ENCODE peak calls at places on chromosome 17, in four cellular contexts. U is HAP-1, X is AG10803, M is kidney epithelial cell. L is an unnamed sample.

GRCh38 chr17:44039829-44040635 is 25.3 kb upstream of the TMEM101 start:
- DNase-seq in U (no peak), X (peak; percentile 35), M (no peak), L (no peak)

GRCh38 chr17:62572488-62573469 is 54.7 kb upstream of the MRC2 start:
- DNase-seq in U (no peak), X (no peak), M (no peak), L (no peak)

GRCh38 chr17:63943745-63944144 is 11.6 kb upstream of the CD79B start:
- DNase-seq in U (no peak), X (no peak), M (no peak), L (no peak)

GRCh38 chr17:22435231-22435974 is 743.1 kb downstream of the KCNJ18 start:
- DNase-seq in U (no peak), X (no peak), M (no peak), L (peak; percentile 52)

GRCh38 chr17:4583796-4584124 is 569 bp upstream of the SMTNL2 start:
- DNase-seq in U (peak; percentile 79), X (no peak), M (no peak), L (no peak)

GRCh38 chr17:31536451-31536850 is 145.0 kb downstream of the RAB11FIP4 start:
- DNase-seq in U (no peak), X (no peak), M (no peak), L (no peak)

GRCh38 chr17:14856156-14856555 is 409.0 kb downstream of the PMP22 start:
- DNase-seq in U (no peak), X (no peak), M (no peak), L (no peak)

GRCh38 chr17:82611140-82612058 is 36.8 kb downstream of the WDR45B start:
- DNase-seq in U (no peak), X (peak; percentile 49), M (no peak), L (no peak)

GRCh38 chr17:59331129-59331928 is at the start of gene YPEL2:
- DNase-seq in U (peak; percentile 90), X (peak; percentile 97), M (peak; percentile 67), L (peak; percentile 98)

GRCh38 chr17:75635610-75636202 is 2.5 kb downstream of the SMIM5 start:
- DNase-seq in U (no peak), X (no peak), M (no peak), L (no peak)

GRCh38 chr17:379531-380200 is 27.1 kb upstream of the RPH3AL start:
- DNase-seq in U (no peak), X (no peak), M (no peak), L (no peak)

GRCh38 chr17:49964539-49965521 is 4.2 kb upstream of the DLX4 start:
- DNase-seq in U (no peak), X (no peak), M (no peak), L (no peak)

GRCh38 chr17:50935201-50936124 is 69.3 kb upstream of the TOB1 start:
- DNase-seq in U (no peak), X (no peak), M (no peak), L (peak; percentile 98)

GRCh38 chr17:14755002-14755401 is 454.1 kb downstream of the HS3ST3B1 start:
- DNase-seq in U (no peak), X (peak; percentile 44), M (no peak), L (peak; percentile 50)

GRCh38 chr17:37742762-37743611 is 1.9 kb downstream of the HNF1B start:
- DNase-seq in U (no peak), X (no peak), M (no peak), L (no peak)

GRCh38 chr17:10790491-10791401 is 13.2 kb downstream of the TMEM238L start:
- DNase-seq in U (peak; percentile 2), X (no peak), M (no peak), L (peak; percentile 55)

GRCh38 chr17:413706-414440 is 61.3 kb upstream of the RPH3AL start:
- DNase-seq in U (no peak), X (no peak), M (no peak), L (no peak)

GRCh38 chr17:15291674-15292361 is 26.7 kb upstream of the PMP22 start:
- DNase-seq in U (no peak), X (peak; percentile 75), M (no peak), L (peak; percentile 56)

GRCh38 chr17:4706121-4706520 is 2.2 kb upstream of the PELP1 start:
- DNase-seq in U (no peak), X (peak; percentile 28), M (no peak), L (no peak)

GRCh38 chr17:81388091-81388611 is 7.1 kb upstream of the BAHCC1 start:
- DNase-seq in U (no peak), X (no peak), M (no peak), L (no peak)
- H3K4me3 ChIP-seq in U (peak overlapping the region; percentile 35), X (peak overlapping the region; percentile 70), M (no peak overlapping the region), L (peak overlapping the region; percentile 61)

GRCh38 chr17:57577751-57578607 is 167.1 kb downstream of the CCDC182 start:
- DNase-seq in U (peak; percentile 88), X (peak; percentile 65), M (no peak), L (no peak)
- H3K4me3 ChIP-seq in U (peak overlapping the region; percentile 15), X (peak overlapping the region; percentile 44), M (no peak overlapping the region), L (no peak overlapping the region)

DNA sequence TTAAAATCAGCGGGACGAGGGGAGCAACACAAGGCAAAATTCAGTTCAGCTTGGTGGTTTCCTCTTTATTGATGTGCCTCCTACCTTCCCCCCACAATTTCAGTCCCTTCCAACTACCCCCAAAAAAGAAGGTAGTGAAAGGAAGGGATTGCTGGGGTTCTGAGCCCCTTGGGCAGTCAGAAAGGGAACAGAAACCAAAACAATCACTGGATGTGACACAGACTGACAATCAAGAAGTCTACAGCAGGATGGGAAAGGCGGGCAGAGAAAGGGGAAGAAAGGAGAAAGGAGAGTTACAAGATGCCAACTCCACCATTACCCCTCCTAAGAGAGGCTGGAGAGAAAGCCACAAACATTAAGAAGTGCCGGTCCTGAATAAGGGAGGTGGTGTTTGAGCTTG is 1.1 kb upstream of the PHF23 start:
- DNase-seq in U (no peak), X (no peak), M (no peak), L (no peak)
- H3K4me3 ChIP-seq in U (peak overlapping the region; percentile 6), X (peak overlapping the region; percentile 100), M (no peak overlapping the region), L (no peak overlapping the region)

GRCh38 chr17:77445030-77445907 is 304.5 kb downstream of the SEC14L1 start:
- DNase-seq in U (no peak), X (peak; percentile 96), M (no peak), L (peak; percentile 98)
- H3K4me3 ChIP-seq in U (no peak overlapping the region), X (no peak overlapping the region), M (no peak overlapping the region), L (no peak overlapping the region)

GRCh38 chr17:60395508-60396065 is 3.7 kb upstream of the USP32 start:
- DNase-seq in U (no peak), X (no peak), M (no peak), L (no peak)

GRCh38 chr17:60401819-60402218 is 9.9 kb upstream of the USP32 start:
- DNase-seq in U (no peak), X (no peak), M (no peak), L (no peak)

GRCh38 chr17:60393840-60394529 is 2.1 kb upstream of the USP32 start:
- DNase-seq in U (no peak), X (no peak), M (no peak), L (no peak)

GRCh38 chr17:60396412-60396811 is 4.5 kb upstream of the USP32 start:
- DNase-seq in U (no peak), X (no peak), M (no peak), L (no peak)

GRCh38 chr17:60398227-60398959 is 6.5 kb upstream of the USP32 start:
- DNase-seq in U (no peak), X (no peak), M (no peak), L (no peak)
- H3K4me3 ChIP-seq in U (no peak overlapping the region), X (no peak overlapping the region), M (no peak overlapping the region), L (no peak overlapping the region)

DNA sequence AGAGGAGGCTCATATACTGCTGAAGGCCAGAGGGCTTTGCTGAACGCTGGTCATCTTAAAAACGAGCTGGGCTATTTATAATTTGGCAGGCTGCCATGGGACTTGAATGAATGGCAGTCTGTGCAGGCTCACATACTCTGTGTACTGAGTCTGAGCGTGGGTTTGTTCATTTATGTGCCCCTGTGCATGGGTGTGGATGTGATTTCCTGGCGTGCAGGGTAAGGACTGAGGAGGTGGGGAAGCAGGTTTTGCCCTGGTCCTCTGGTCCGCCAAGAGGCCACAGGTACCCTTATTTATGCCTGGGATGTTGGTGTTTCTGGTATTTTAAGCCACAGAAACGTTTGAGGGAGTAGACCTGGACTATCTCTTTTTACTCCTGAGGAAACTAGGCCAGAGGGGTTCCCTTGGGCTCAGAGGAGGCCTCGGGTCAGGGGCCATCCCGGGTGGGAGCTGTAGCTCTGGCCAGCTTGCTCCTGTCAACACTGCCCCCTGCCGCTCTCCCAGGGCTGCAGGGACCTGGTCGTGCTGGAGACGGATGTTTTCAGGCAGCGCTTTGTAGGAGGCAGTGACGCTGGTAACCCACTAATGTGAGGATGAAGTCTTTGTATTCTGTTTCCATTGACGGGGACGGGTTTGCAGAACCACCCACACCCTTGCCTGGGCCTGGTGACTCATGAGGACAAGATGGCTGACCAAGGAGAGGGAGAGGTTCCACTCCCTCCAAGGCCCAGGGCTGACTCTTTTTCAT is 184.4 kb downstream of the MSI2 start:
- DNase-seq in U (peak; percentile 42), X (peak; percentile 47), M (peak; percentile 74), L (peak; percentile 24)
- H3K4me3 ChIP-seq in U (no peak overlapping the region), X (no peak overlapping the region), M (no peak overlapping the region), L (no peak overlapping the region)

GRCh38 chr17:21271767-21272166 is 12.7 kb upstream of the MAP2K3 start:
- DNase-seq in U (no peak), X (no peak), M (no peak), L (no peak)

GRCh38 chr17:21272250-21272649 is 12.3 kb upstream of the MAP2K3 start:
- DNase-seq in U (no peak), X (no peak), M (no peak), L (no peak)

GRCh38 chr17:21275047-21275578 is 9.4 kb upstream of the MAP2K3 start:
- DNase-seq in U (no peak), X (no peak), M (no peak), L (no peak)

GRCh38 chr17:21275579-21276339 is 8.8 kb upstream of the MAP2K3 start:
- DNase-seq in U (peak; percentile 83), X (peak; percentile 78), M (no peak), L (peak; percentile 84)

GRCh38 chr17:21272881-21273839 is 11.4 kb upstream of the MAP2K3 start:
- DNase-seq in U (no peak), X (no peak), M (no peak), L (no peak)
- H3K4me3 ChIP-seq in U (no peak overlapping the region), X (no peak overlapping the region), M (no peak overlapping the region), L (no peak overlapping the region)

GRCh38 chr17:42855048-42855596 is 4.1 kb downstream of the AOC3 start:
- DNase-seq in U (no peak), X (no peak), M (no peak), L (no peak)

GRCh38 chr17:42853004-42853403 is 2.0 kb downstream of the AOC3 start:
- DNase-seq in U (no peak), X (no peak), M (no peak), L (no peak)

GRCh38 chr17:42852351-42852750 is 1.4 kb downstream of the AOC3 start:
- DNase-seq in U (no peak), X (no peak), M (no peak), L (no peak)

GRCh38 chr17:42853968-42854790 is 3.2 kb downstream of the AOC3 start:
- DNase-seq in U (no peak), X (no peak), M (no peak), L (no peak)

DNA sequence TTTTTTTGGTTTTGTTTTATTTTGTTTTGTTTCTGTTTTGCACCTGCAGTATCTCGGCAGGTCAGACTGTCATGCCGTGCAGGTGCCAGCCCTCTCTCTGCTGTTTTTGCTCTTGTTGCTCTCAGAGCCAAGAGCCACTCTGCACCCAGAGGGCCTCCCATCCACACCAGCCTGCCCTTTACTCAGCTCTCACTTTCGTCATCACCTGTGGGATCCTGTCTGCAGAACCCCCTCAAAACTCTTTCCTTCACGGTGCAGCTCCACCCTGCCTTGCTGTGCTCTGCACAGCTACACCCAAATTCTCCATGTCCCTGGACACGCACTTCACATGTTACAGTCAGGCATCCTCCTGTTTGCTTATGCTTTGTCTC is 2.6 kb downstream of the AOC3 start:
- DNase-seq in U (no peak), X (no peak), M (no peak), L (no peak)
- H3K4me3 ChIP-seq in U (no peak overlapping the region), X (no peak overlapping the region), M (no peak overlapping the region), L (no peak overlapping the region)

L was measured in MG63.